ENCODE peak calls at places on chromosomes 13 and 19, in nine cellular contexts. C is esophagus squamous epithelium; A is CD8-positive, alpha-beta memory T cell; J is Karpas-422; H is neuronal stem cell; P is body of pancreas; G is fibroblast of lung; F is right atrium auricular region; E is heart right ventricle. I is an unnamed sample.

GRCh38 chr13:36158606-36159005 is 27.4 kb upstream of the DCLK1 start:
- DNase-seq in C (no peak), A (no peak), J (no peak), H (no peak), P (no peak), G (no peak), F (no peak), E (no peak), I (no peak)

GRCh38 chr19:43490759-43491158 is 13.8 kb downstream of the PHLDB3 start:
- DNase-seq in C (no peak), A (no peak), J (no peak), H (no peak), P (no peak), G (no peak), F (no peak), E (no peak), I (no peak)

GRCh38 chr13:48319458-48320395 is 16.2 kb downstream of the RB1 start:
- DNase-seq in C (no peak), A (no peak), J (no peak), H (no peak), P (no peak), G (no peak), F (no peak), E (no peak), I (no peak)

GRCh38 chr13:84446972-84447700 is 564.9 kb upstream of the SLITRK1 start:
- DNase-seq in C (no peak), A (no peak), J (no peak), H (no peak), P (peak; percentile 6), G (peak; percentile 43), F (no peak), E (no peak), I (no peak)

GRCh38 chr19:19758164-19758563 is 25.3 kb upstream of the ZNF14 start:
- DNase-seq in C (no peak), A (no peak), J (no peak), H (no peak), P (no peak), G (no peak), F (no peak), E (no peak), I (no peak)

GRCh38 chr19:14516048-14516534 is 2.1 kb downstream of the DNAJB1 start:
- DNase-seq in C (no peak), A (no peak), J (no peak), H (no peak), P (no peak), G (no peak), F (no peak), E (no peak), I (no peak)

GRCh38 chr13:41546372-41547252 is 89.3 kb downstream of the RGCC start:
- DNase-seq in C (no peak), A (no peak), J (no peak), H (no peak), P (no peak), G (peak; percentile 51), F (no peak), E (no peak), I (peak; percentile 8)

GRCh38 chr19:47497073-47497766 is 13.2 kb upstream of the KPTN start:
- DNase-seq in C (no peak), A (no peak), J (no peak), H (no peak), P (peak; percentile 51), G (no peak), F (no peak), E (no peak), I (no peak)

GRCh38 chr19:17266975-17267788 is at the start of gene BABAM1:
- DNase-seq in C (peak; percentile 94), A (peak; percentile 96), J (peak; percentile 99), H (peak; percentile 97), P (peak; percentile 97), G (peak; percentile 100), F (peak; percentile 99), E (peak; percentile 99), I (peak; percentile 99)

GRCh38 chr13:59545007-59545406 is 618.7 kb downstream of the DIAPH3 start:
- DNase-seq in C (no peak), A (no peak), J (no peak), H (no peak), P (no peak), G (no peak), F (no peak), E (no peak), I (no peak)

GRCh38 chr19:46487802-46488445 is 7.7 kb downstream of the PNMA8B start:
- DNase-seq in C (no peak), A (peak; percentile 76), J (peak; percentile 87), H (peak; percentile 85), P (peak; percentile 86), G (peak; percentile 71), F (peak; percentile 88), E (peak; percentile 71), I (peak; percentile 58)
- H3K4me3 ChIP-seq in C (peak overlapping the region; percentile 22), A (no peak overlapping the region), J (no peak overlapping the region), H (peak overlapping the region; percentile 26), P (no peak overlapping the region), G (peak overlapping the region; percentile 55), F (peak overlapping the region; percentile 42), E (peak overlapping the region; percentile 21), I (no peak overlapping the region)

GRCh38 chr19:11887247-11887617 is 350 bp upstream of the ZNF69 start:
- DNase-seq in C (no peak), A (no peak), J (no peak), H (no peak), P (no peak), G (no peak), F (no peak), E (no peak), I (no peak)

GRCh38 chr19:11887618-11888531 is at the start of gene ZNF69:
- DNase-seq in C (no peak), A (peak; percentile 73), J (peak; percentile 86), H (peak; percentile 89), P (peak; percentile 96), G (peak; percentile 63), F (peak; percentile 92), E (peak; percentile 91), I (peak; percentile 38)

GRCh38 chr19:11894851-11895250 is 7.3 kb downstream of the ZNF69 start:
- DNase-seq in C (no peak), A (no peak), J (no peak), H (no peak), P (no peak), G (no peak), F (no peak), E (no peak), I (no peak)

DNA sequence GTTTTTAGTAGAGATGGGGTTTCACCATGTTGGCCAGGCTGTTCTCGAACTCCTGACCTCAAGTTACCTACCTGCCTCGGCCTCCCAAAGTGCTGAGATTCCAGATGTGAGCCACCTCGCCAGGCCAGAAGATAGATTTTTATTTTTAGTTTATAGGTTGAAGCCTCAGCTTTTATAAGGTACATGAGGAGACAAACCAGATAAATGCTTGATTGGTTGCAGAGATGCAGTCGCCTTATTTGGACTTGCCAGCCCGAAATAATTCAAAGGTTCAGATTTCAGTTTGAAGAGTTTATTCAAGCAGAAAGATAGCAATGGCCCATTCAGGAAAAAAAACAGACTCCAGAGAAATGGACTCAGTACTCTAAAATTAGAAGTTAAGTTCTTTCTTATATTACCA is 3.1 kb downstream of the ZNF69 start:
- DNase-seq in C (no peak), A (no peak), J (no peak), H (no peak), P (no peak), G (no peak), F (no peak), E (no peak), I (no peak)
- H3K9me3 ChIP-seq in C (no peaks in the 10 kb centered on the region), A (no peaks in the 10 kb centered on the region), J (no peaks in the 10 kb centered on the region), H (peaks cover 35% of the 10 kb centered on the region), P (no peaks in the 10 kb centered on the region), G (no peaks in the 10 kb centered on the region), F (no peaks in the 10 kb centered on the region), E (no peaks in the 10 kb centered on the region), I (peaks cover 22% of the 10 kb centered on the region)

GRCh38 chr19:1316466-1316865 is 30.8 kb downstream of the EFNA2 start:
- DNase-seq in C (no peak), A (no peak), J (no peak), H (no peak), P (no peak), G (no peak), F (no peak), E (no peak), I (no peak)
- H3K27me3 ChIP-seq in C (peaks cover 98% of the 10 kb centered on the region), A (peaks cover 7% of the 10 kb centered on the region), J (no peaks in the 10 kb centered on the region), H (no peaks in the 10 kb centered on the region), P (no peaks in the 10 kb centered on the region), G (peaks cover 19% of the 10 kb centered on the region), F (peaks cover 6% of the 10 kb centered on the region), E (peaks cover 33% of the 10 kb centered on the region), I (no peaks in the 10 kb centered on the region)

GRCh38 chr13:34153428-34154180 is 335.7 kb downstream of the RFC3 start:
- DNase-seq in C (no peak), A (no peak), J (no peak), H (no peak), P (no peak), G (no peak), F (no peak), E (peak; percentile 10), I (no peak)
- H3K4me3 ChIP-seq in C (no peak overlapping the region), A (no peak overlapping the region), J (no peak overlapping the region), H (no peak overlapping the region), P (no peak overlapping the region), G (no peak overlapping the region), F (no peak overlapping the region), E (no peak overlapping the region), I (no peak overlapping the region)

DNA sequence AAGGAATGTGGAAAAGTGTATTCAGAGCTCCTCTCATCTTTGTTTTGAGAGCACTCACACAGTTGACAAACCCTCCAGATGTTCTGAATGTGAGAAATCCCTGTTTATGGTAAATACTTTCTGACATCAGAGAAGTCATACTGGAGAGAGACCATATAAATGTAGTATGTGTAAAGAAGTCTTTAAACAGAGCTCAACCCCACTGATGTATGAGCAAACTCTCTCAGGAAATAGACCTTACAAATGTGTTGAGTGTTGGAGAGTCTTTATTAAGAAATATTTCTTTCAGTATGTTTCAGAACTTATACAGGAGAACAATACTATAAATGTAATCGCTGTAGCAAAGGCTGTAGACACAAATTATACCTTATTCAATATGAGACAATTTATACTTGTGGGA is 15.7 kb upstream of the ZNF329 start:
- DNase-seq in C (no peak), A (no peak), J (no peak), H (no peak), P (no peak), G (no peak), F (no peak), E (no peak), I (no peak)
- H3K9me3 ChIP-seq in C (no peaks in the 10 kb centered on the region), A (peaks cover 28% of the 10 kb centered on the region), J (peaks cover 65% of the 10 kb centered on the region), H (peaks cover 23% of the 10 kb centered on the region), P (peaks cover 72% of the 10 kb centered on the region), G (no peaks in the 10 kb centered on the region), F (peaks cover 32% of the 10 kb centered on the region), E (peaks cover 23% of the 10 kb centered on the region), I (peaks cover 52% of the 10 kb centered on the region)

I was measured in MG63.